ENCODE peak calls at places on chromosomes 3 and 15, in nine cellular contexts. H, E, U, W, I, J, X, Y and N are unnamed samples.

GRCh38 chr3:58392191-58392590 is 41.4 kb downstream of the PDHB start:
- DNase-seq in Y (no peak), J (peak), U (no peak), E (no peak), W (no peak), H (no peak), I (no peak), X (no peak), N (no peak)

GRCh38 chr3:156711113-156711512 is 36.7 kb downstream of the TIPARP start:
- DNase-seq in J (no peak), I (no peak), W (no peak), U (no peak), Y (no peak), E (no peak), H (no peak), X (no peak), N (no peak)

GRCh38 chr3:12508316-12508715 is 24.0 kb downstream of the TSEN2 start:
- DNase-seq in Y (peak), W (no peak), J (no peak), X (peak), H (no peak), E (no peak), U (no peak), I (peak), N (no peak)

GRCh38 chr15:89225588-89225987 is 4.2 kb upstream of the RLBP1 start:
- DNase-seq in W (no peak), I (no peak), X (no peak), Y (no peak), J (no peak), U (no peak), E (no peak), H (no peak), N (no peak)

GRCh38 chr3:133578548-133579191 is 5.2 kb downstream of the CDV3 start:
- DNase-seq in U (peak), E (peak), W (peak), Y (no peak), H (no peak), X (no peak), I (no peak), J (peak), N (no peak)

GRCh38 chr3:136891934-136892855 is 30.2 kb downstream of the NCK1 start:
- DNase-seq in I (no peak), W (no peak), H (no peak), J (no peak), X (no peak), Y (no peak), U (no peak), E (no peak), N (no peak)

GRCh38 chr3:128366136-128366535 is 100.6 kb downstream of the DNAJB8 start:
- DNase-seq in E (no peak), U (no peak), X (no peak), J (no peak), H (no peak), I (no peak), W (no peak), Y (no peak), N (no peak)

GRCh38 chr3:56053727-56054126 is 414.5 kb downstream of the ERC2 start:
- DNase-seq in H (no peak), E (no peak), W (no peak), Y (no peak), J (no peak), X (no peak), I (no peak), U (no peak), N (no peak)

GRCh38 chr3:97821413-97821809 is 400 bp upstream of the CRYBG3 start:
- DNase-seq in H (peak), I (peak), J (no peak), Y (peak), E (peak), W (no peak), X (no peak), U (no peak), N (peak)

GRCh38 chr15:83605595-83605994 is 48.3 kb upstream of the ADAMTSL3 start:
- DNase-seq in U (no peak), J (no peak), W (no peak), I (no peak), E (no peak), Y (no peak), H (no peak), X (no peak), N (no peak)

GRCh38 chr15:61038387-61038786 is 190.7 kb downstream of the RORA start:
- DNase-seq in E (no peak), H (no peak), U (no peak), X (no peak), I (no peak), Y (no peak), J (no peak), W (no peak), N (no peak)

GRCh38 chr15:39403674-39404117 is 177.2 kb upstream of the THBS1 start:
- DNase-seq in W (no peak), I (no peak), H (no peak), X (peak), Y (no peak), E (peak), J (peak), U (no peak), N (no peak)

GRCh38 chr3:169772530-169772950 is 656 bp upstream of the MYNN start:
- DNase-seq in H (peak), U (peak), Y (no peak), X (peak), I (peak), J (peak), W (peak), E (peak), N (peak)

GRCh38 chr3:10489746-10490483 is 15.5 kb downstream of the ATP2B2 start:
- DNase-seq in E (no peak), I (no peak), Y (no peak), X (no peak), J (no peak), H (no peak), U (no peak), W (no peak), N (no peak)

GRCh38 chr15:57133127-57133968 is 214.9 kb downstream of the TCF12 start:
- DNase-seq in W (no peak), I (peak), U (peak), Y (no peak), X (no peak), J (no peak), H (no peak), E (no peak), N (peak)

GRCh38 chr3:101072299-101072698 is 79.1 kb upstream of the ABI3BP start:
- DNase-seq in U (no peak), X (no peak), W (no peak), E (peak), Y (peak), I (no peak), J (no peak), H (no peak), N (no peak)

GRCh38 chr3:129399145-129399894 is 29.1 kb downstream of the EFCAB12 start:
- DNase-seq in Y (peak), W (peak), U (peak), I (peak), X (peak), J (peak), E (peak), H (peak), N (peak)

GRCh38 chr3:51673181-51673801 is 2.2 kb downstream of the TEX264 start:
- DNase-seq in U (peak), J (peak), E (no peak), W (no peak), X (no peak), I (no peak), H (no peak), Y (peak), N (no peak)

GRCh38 chr3:116453676-116454346 is 8.5 kb upstream of the LSAMP start:
- DNase-seq in W (no peak), J (no peak), U (no peak), I (no peak), E (no peak), H (no peak), X (no peak), Y (no peak), N (no peak)

GRCh38 chr3:20099020-20099539 is 58.8 kb downstream of the KAT2B start:
- DNase-seq in I (no peak), J (no peak), H (no peak), Y (no peak), X (no peak), W (no peak), U (peak), E (no peak), N (no peak)

GRCh38 chr15:100222349-100222715 is 119.4 kb downstream of the ADAMTS17 start:
- DNase-seq in E (no peak), H (no peak), Y (no peak), U (no peak), X (no peak), J (no peak), W (no peak), I (no peak), N (no peak)

GRCh38 chr15:101044625-101045235 is 125.6 kb downstream of the LRRK1 start:
- DNase-seq in H (no peak), W (no peak), Y (no peak), X (no peak), J (no peak), I (peak), E (no peak), U (no peak), N (no peak)

GRCh38 chr15:58755956-58756355 is 6.4 kb upstream of the ADAM10 start:
- DNase-seq in J (no peak), E (peak), U (no peak), W (no peak), Y (no peak), X (no peak), H (no peak), I (no peak), N (no peak)

GRCh38 chr15:61275451-61275850 is 46.3 kb upstream of the RORA start:
- DNase-seq in Y (no peak), W (no peak), I (no peak), J (no peak), H (no peak), E (no peak), X (no peak), U (no peak), N (no peak)

GRCh38 chr15:25391971-25392733 is 46.7 kb downstream of the UBE3A start:
- DNase-seq in E (no peak), Y (no peak), U (no peak), H (no peak), I (no peak), J (no peak), W (no peak), X (peak), N (no peak)

GRCh38 chr3:164416491-164417222 is 661.6 kb downstream of the SI start:
- DNase-seq in H (no peak), J (no peak), U (no peak), I (no peak), Y (no peak), E (no peak), X (no peak), W (no peak), N (no peak)

GRCh38 chr3:111538687-111539086 is 3.3 kb upstream of the CD96 start:
- DNase-seq in W (no peak), J (peak), U (no peak), E (no peak), H (no peak), X (no peak), I (no peak), Y (no peak), N (no peak)

GRCh38 chr15:77033417-77033728 is 37.5 kb downstream of the TSPAN3 start:
- DNase-seq in Y (no peak), X (no peak), J (no peak), W (no peak), E (no peak), I (no peak), U (no peak), H (peak), N (no peak)

GRCh38 chr3:72892870-72893269 is 5.0 kb downstream of the GXYLT2 start:
- DNase-seq in Y (no peak), H (no peak), J (peak), E (no peak), I (no peak), U (peak), W (no peak), X (no peak), N (no peak)

GRCh38 chr15:37931868-37932267 is 2.6 kb upstream of the TMCO5A start:
- DNase-seq in W (no peak), U (no peak), I (no peak), H (no peak), E (no peak), Y (no peak), J (no peak), X (no peak), N (no peak)

GRCh38 chr3:61573441-61573840 is 12.1 kb downstream of the PTPRG start:
- DNase-seq in H (no peak), Y (no peak), W (no peak), X (no peak), I (no peak), E (no peak), J (no peak), U (no peak), N (no peak)

GRCh38 chr3:195115598-195115905 is 155.4 kb downstream of the XXYLT1 start:
- DNase-seq in U (no peak), J (no peak), E (no peak), Y (no peak), X (no peak), H (no peak), W (no peak), I (no peak), N (no peak)

GRCh38 chr15:56460046-56460445 is 4.9 kb downstream of the MNS1 start:
- DNase-seq in Y (no peak), U (no peak), X (no peak), J (no peak), E (no peak), W (no peak), H (no peak), I (no peak), N (no peak)

GRCh38 chr3:149765762-149766334 is 13.6 kb upstream of the COMMD2 start:
- DNase-seq in H (no peak), Y (no peak), X (peak), U (peak), I (no peak), J (peak), W (no peak), E (peak), N (peak)

GRCh38 chr15:74542192-74543042 is 1.4 kb downstream of the ARID3B start:
- DNase-seq in I (no peak), W (no peak), Y (no peak), E (no peak), J (no peak), H (no peak), X (no peak), U (no peak), N (no peak)

GRCh38 chr15:74543043-74543422 is 2.0 kb downstream of the ARID3B start:
- DNase-seq in J (no peak), U (no peak), Y (no peak), I (no peak), X (no peak), H (no peak), E (no peak), W (no peak), N (no peak)

GRCh38 chr15:74541494-74542191 is 623 bp downstream of the ARID3B start:
- DNase-seq in J (peak), W (no peak), X (peak), Y (no peak), E (peak), H (peak), I (peak), U (peak), N (peak)

GRCh38 chr15:74545061-74545460 is 4.0 kb downstream of the ARID3B start:
- DNase-seq in W (no peak), H (no peak), Y (no peak), X (no peak), J (no peak), I (no peak), U (no peak), E (no peak), N (no peak)

GRCh38 chr15:74543583-74543982 is 2.6 kb downstream of the ARID3B start:
- DNase-seq in W (no peak), H (no peak), Y (no peak), I (no peak), U (no peak), X (no peak), J (no peak), E (no peak), N (no peak)
- TF ChIP-seq CTCF in W (peak), H (peak), Y (peak), I (no peak), U (peak), X (no peak), J (peak), E (peak), N (peak)

DNA sequence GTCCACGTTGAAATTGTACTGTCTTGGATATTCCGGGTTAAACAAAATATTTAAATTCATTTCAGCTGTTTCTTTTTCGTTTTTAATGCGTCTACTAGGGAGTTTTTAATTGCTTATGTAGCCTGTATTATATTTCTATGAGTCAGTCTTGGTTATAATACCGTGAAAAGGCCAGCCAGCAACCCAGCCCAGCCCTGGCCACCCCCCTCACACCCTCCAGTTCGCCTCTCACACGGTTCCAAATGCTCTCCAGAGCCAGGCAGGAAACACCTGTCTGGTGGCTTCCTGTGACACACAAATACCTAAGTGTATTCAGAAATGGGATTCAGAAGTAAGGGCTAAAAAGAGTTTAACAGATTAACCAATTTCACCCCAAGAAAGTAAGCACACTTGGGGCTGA is 4.4 kb downstream of the SH3BP5 start:
- DNase-seq in X (no peak), H (no peak), W (no peak), I (no peak), E (no peak), Y (no peak), J (no peak), U (no peak), N (no peak)
- TF ChIP-seq CTCF in X (no peak), H (no peak), W (no peak), I (no peak), E (no peak), Y (no peak), J (no peak), U (no peak), N (no peak)

GRCh38 chr3:171700653-171701052 is 109.6 kb downstream of the PLD1 start:
- DNase-seq in U (no peak), X (no peak), J (no peak), I (no peak), H (no peak), W (no peak), Y (no peak), E (no peak), N (no peak)

GRCh38 chr3:171704814-171705213 is 105.5 kb downstream of the PLD1 start:
- DNase-seq in I (no peak), E (no peak), J (no peak), X (no peak), H (no peak), Y (no peak), U (no peak), W (no peak), N (no peak)

GRCh38 chr3:171703144-171703543 is 107.1 kb downstream of the PLD1 start:
- DNase-seq in X (no peak), H (no peak), I (no peak), U (no peak), E (no peak), Y (no peak), W (no peak), J (no peak), N (no peak)

GRCh38 chr3:171700157-171700556 is 110.1 kb downstream of the PLD1 start:
- DNase-seq in I (no peak), W (no peak), Y (no peak), U (no peak), J (no peak), E (no peak), H (no peak), X (no peak), N (no peak)

DNA sequence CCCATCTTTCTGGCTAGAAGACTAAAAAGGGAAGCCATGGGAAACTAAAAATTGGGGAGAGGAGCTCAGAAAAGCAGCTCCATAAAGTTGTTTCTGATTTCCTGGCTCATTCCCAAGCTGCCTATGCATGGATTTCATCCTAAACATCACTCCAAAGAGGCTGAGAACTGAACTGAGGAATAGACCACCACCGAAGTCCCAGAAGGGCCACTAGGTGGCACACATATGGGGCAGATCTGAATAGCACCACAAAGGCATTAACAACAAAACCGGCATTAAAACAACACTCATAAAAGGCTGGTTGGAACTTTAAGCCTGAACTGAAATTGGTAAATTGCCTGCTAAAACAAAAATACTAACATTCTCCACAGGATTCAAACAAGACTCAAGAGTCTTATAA is 106.3 kb downstream of the PLD1 start:
- DNase-seq in U (peak), W (peak), X (peak), E (peak), J (peak), I (no peak), Y (no peak), H (no peak), N (peak)
- TF ChIP-seq CTCF in U (peak), W (peak), X (peak), E (peak), J (peak), I (peak), Y (peak), H (peak), N (peak)

GRCh38 chr3:147370316-147370715 is 36.0 kb downstream of the ZIC4 start:
- DNase-seq in Y (no peak), W (no peak), I (no peak), X (no peak), U (no peak), J (no peak), H (no peak), E (no peak), N (no peak)

GRCh38 chr3:147371771-147372340 is 34.5 kb downstream of the ZIC4 start:
- DNase-seq in X (no peak), U (no peak), W (no peak), Y (no peak), J (no peak), I (no peak), H (no peak), E (no peak), N (no peak)

GRCh38 chr3:147371141-147371540 is 35.2 kb downstream of the ZIC4 start:
- DNase-seq in X (no peak), J (no peak), W (no peak), I (no peak), E (no peak), U (no peak), Y (no peak), H (no peak), N (no peak)

GRCh38 chr3:147373301-147373700 is 33.0 kb downstream of the ZIC4 start:
- DNase-seq in J (no peak), X (no peak), Y (no peak), I (no peak), E (no peak), W (no peak), U (no peak), H (no peak), N (no peak)

DNA sequence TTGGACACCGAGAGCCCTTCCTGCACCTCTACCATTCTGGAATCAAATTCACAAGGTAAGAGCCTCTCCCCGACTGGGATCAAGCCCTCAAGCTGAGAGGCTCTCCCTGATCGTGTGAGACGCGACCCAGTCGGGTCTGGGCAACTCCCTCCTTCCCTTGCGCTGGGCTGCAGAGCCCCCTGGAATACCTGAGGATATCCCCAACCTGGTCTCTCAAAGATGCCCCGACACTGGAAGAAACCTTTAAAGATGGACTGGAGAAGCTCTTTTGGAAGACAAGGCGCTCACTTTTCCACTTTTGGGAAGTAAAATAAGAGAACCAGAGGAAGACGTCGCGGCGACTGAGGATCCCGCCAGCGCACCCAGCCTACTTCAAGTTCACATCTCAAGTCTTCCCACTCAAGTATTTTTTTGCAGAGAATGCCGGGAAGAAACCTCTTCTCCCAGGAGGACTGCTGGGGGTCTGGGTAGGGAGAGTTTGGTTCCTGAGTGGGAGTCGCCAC is 33.8 kb downstream of the ZIC4 start:
- DNase-seq in I (no peak), X (no peak), W (no peak), E (no peak), J (no peak), U (no peak), Y (no peak), H (no peak), N (no peak)
- TF ChIP-seq CTCF in I (no peak), X (no peak), W (no peak), E (no peak), J (no peak), U (no peak), Y (no peak), H (no peak), N (no peak)